ENCODE peak calls at places on chromosome 9, in six cellular contexts. O, S, A, F, M and X are unnamed samples.

GRCh38 chr9:118836891-118837290 is 532.3 kb downstream of the BRINP1 start:
- DNase-seq in O (no peak), S (no peak), A (no peak), F (no peak), M (no peak), X (no peak)

GRCh38 chr9:95351051-95351450 is 33.5 kb upstream of the FANCC start:
- DNase-seq in O (no peak), S (no peak), A (no peak), F (no peak), M (no peak), X (no peak)

GRCh38 chr9:88661759-88662158 is 126.8 kb downstream of the NXNL2 start:
- DNase-seq in O (no peak), S (no peak), A (no peak), F (no peak), M (no peak), X (no peak)

GRCh38 chr9:29750062-29750461 is 2176.8 kb upstream of the C9orf72 start:
- DNase-seq in O (no peak), S (no peak), A (no peak), F (no peak), M (no peak), X (no peak)

GRCh38 chr9:14062449-14063187 is 251.3 kb downstream of the NFIB start:
- DNase-seq in O (no peak), S (no peak), A (no peak), F (no peak), M (no peak), X (no peak)

GRCh38 chr9:95517559-95517933 is 775 bp upstream of the PTCH1 start:
- DNase-seq in O (no peak), S (no peak), A (no peak), F (no peak), M (no peak), X (no peak)

GRCh38 chr9:127314911-127315310 is 50.3 kb downstream of the GARNL3 start:
- DNase-seq in O (no peak), S (no peak), A (no peak), F (no peak), M (no peak), X (no peak)

GRCh38 chr9:14314424-14314928 is 535 bp upstream of the NFIB start:
- DNase-seq in O (peak; percentile 59), S (peak; percentile 38), A (peak; percentile 83), F (peak; percentile 68), M (peak; percentile 73), X (peak; percentile 88)

GRCh38 chr9:5851445-5851844 is 18.5 kb upstream of the ERMP1 start:
- DNase-seq in O (no peak), S (no peak), A (no peak), F (no peak), M (no peak), X (no peak)

GRCh38 chr9:20728493-20729220 is 44.6 kb downstream of the FOCAD start:
- DNase-seq in O (no peak), S (no peak), A (no peak), F (no peak), M (peak; percentile 9), X (no peak)

GRCh38 chr9:114150608-114151007 is 4.7 kb upstream of the COL27A1 start:
- DNase-seq in O (no peak), S (no peak), A (no peak), F (no peak), M (no peak), X (no peak)

GRCh38 chr9:133420392-133420827 is 1.8 kb upstream of the ADAMTS13 start:
- DNase-seq in O (no peak), S (no peak), A (no peak), F (no peak), M (no peak), X (no peak)

GRCh38 chr9:86405926-86406325 is 51.7 kb upstream of the TUT7 start:
- DNase-seq in O (no peak), S (peak; percentile 28), A (no peak), F (no peak), M (peak; percentile 74), X (peak; percentile 56)

GRCh38 chr9:128885376-128885775 is 3.4 kb downstream of the LRRC8A start:
- DNase-seq in O (no peak), S (no peak), A (no peak), F (no peak), M (no peak), X (no peak)

GRCh38 chr9:137304383-137305059 is 2.5 kb upstream of the NRARP start:
- DNase-seq in O (no peak), S (no peak), A (no peak), F (no peak), M (no peak), X (no peak)

GRCh38 chr9:34282096-34282495 is 47.0 kb downstream of the KIF24 start:
- DNase-seq in O (no peak), S (no peak), A (no peak), F (no peak), M (no peak), X (no peak)

GRCh38 chr9:127384901-127385300 is 12.1 kb upstream of the SLC2A8 start:
- DNase-seq in O (no peak), S (no peak), A (no peak), F (no peak), M (no peak), X (no peak)

GRCh38 chr9:113756476-113757198 is 119.5 kb upstream of the ZNF618 start:
- DNase-seq in O (no peak), S (no peak), A (peak; percentile 13), F (no peak), M (no peak), X (no peak)

GRCh38 chr9:93949073-93949693 is 6.0 kb downstream of the BARX1 start:
- DNase-seq in O (no peak), S (no peak), A (no peak), F (no peak), M (no peak), X (no peak)

GRCh38 chr9:131432050-131432449 is 38.2 kb downstream of the PRRC2B start:
- DNase-seq in O (no peak), S (no peak), A (no peak), F (no peak), M (no peak), X (no peak)

GRCh38 chr9:30995951-30996738 is 1388.3 kb upstream of the ACO1 start:
- DNase-seq in O (no peak), S (no peak), A (no peak), F (no peak), M (no peak), X (no peak)

GRCh38 chr9:91857291-91857781 is 92.7 kb downstream of the ROR2 start:
- DNase-seq in O (peak; percentile 71), S (no peak), A (no peak), F (no peak), M (peak; percentile 76), X (no peak)

GRCh38 chr9:96644137-96644536 is 11.0 kb downstream of the PRXL2C start:
- DNase-seq in O (no peak), S (no peak), A (no peak), F (no peak), M (no peak), X (no peak)

GRCh38 chr9:111621895-111622480 is 9.1 kb upstream of the DNAJC25 start:
- DNase-seq in O (no peak), S (no peak), A (no peak), F (no peak), M (no peak), X (peak; percentile 25)

GRCh38 chr9:7115606-7116005 is 357.8 kb downstream of the KDM4C start:
- DNase-seq in O (no peak), S (no peak), A (no peak), F (no peak), M (no peak), X (no peak)

GRCh38 chr9:96686638-96687335 is 31.7 kb upstream of the PRXL2C start:
- DNase-seq in O (peak; percentile 41), S (peak; percentile 53), A (peak; percentile 85), F (peak; percentile 85), M (peak; percentile 29), X (peak; percentile 84)

GRCh38 chr9:131402073-131402472 is 8.2 kb downstream of the PRRC2B start:
- DNase-seq in O (no peak), S (no peak), A (no peak), F (no peak), M (no peak), X (no peak)

GRCh38 chr9:4147476-4148214 is 152.2 kb downstream of the GLIS3 start:
- DNase-seq in O (no peak), S (no peak), A (no peak), F (no peak), M (no peak), X (peak; percentile 20)